ENCODE peak calls at places on chromosome 1, in six cellular contexts. H, O, Z, E, G and I are unnamed samples.

GRCh38 chr1:161994153-161994814 is 29.4 kb downstream of the OLFML2B start:
- DNase-seq in H (no peak), O (no peak), Z (peak; percentile 62), E (no peak), G (no peak), I (no peak)

GRCh38 chr1:151881479-151881878 is 27.8 kb downstream of the THEM4 start:
- DNase-seq in H (no peak), O (no peak), Z (no peak), E (no peak), G (no peak), I (no peak)

GRCh38 chr1:105793541-105794146 is 1262.8 kb upstream of the PRMT6 start:
- DNase-seq in H (no peak), O (peak; percentile 48), Z (no peak), E (peak; percentile 37), G (peak; percentile 74), I (no peak)

GRCh38 chr1:161092621-161093028 is 3.3 kb upstream of the NECTIN4 start:
- DNase-seq in H (no peak), O (no peak), Z (no peak), E (peak; percentile 62), G (no peak), I (peak; percentile 76)

GRCh38 chr1:7350804-7351203 is 420.3 kb upstream of the VAMP3 start:
- DNase-seq in H (no peak), O (no peak), Z (no peak), E (no peak), G (no peak), I (no peak)

GRCh38 chr1:192639607-192640368 is 3.8 kb downstream of the RGS13 start:
- DNase-seq in H (peak; percentile 10), O (no peak), Z (no peak), E (no peak), G (no peak), I (no peak)

GRCh38 chr1:233431753-233432403 is 104.4 kb downstream of the MAP3K21 start:
- DNase-seq in H (no peak), O (no peak), Z (no peak), E (no peak), G (no peak), I (no peak)

GRCh38 chr1:202297291-202297690 is 44.4 kb downstream of the UBE2T start:
- DNase-seq in H (no peak), O (no peak), Z (no peak), E (no peak), G (no peak), I (no peak)

GRCh38 chr1:230194525-230194924 is 127.5 kb downstream of the GALNT2 start:
- DNase-seq in H (no peak), O (no peak), Z (no peak), E (no peak), G (no peak), I (no peak)

GRCh38 chr1:206545351-206545750 is 38.0 kb downstream of the RASSF5 start:
- DNase-seq in H (no peak), O (no peak), Z (no peak), E (no peak), G (no peak), I (no peak)

GRCh38 chr1:2267051-2267830 is 39.1 kb downstream of the SKI start:
- DNase-seq in H (no peak), O (no peak), Z (no peak), E (no peak), G (no peak), I (no peak)

GRCh38 chr1:186782791-186783190 is 46.0 kb upstream of the PLA2G4A start:
- DNase-seq in H (no peak), O (no peak), Z (no peak), E (no peak), G (no peak), I (no peak)

GRCh38 chr1:244269169-244269568 is 182.5 kb downstream of the ADSS2 start:
- DNase-seq in H (no peak), O (no peak), Z (no peak), E (no peak), G (no peak), I (no peak)

GRCh38 chr1:30386145-30386926 is 337.0 kb downstream of the MATN1 start:
- DNase-seq in H (no peak), O (no peak), Z (no peak), E (no peak), G (no peak), I (peak; percentile 48)

GRCh38 chr1:53498555-53499142 is 39.5 kb downstream of the DMRTB1 start:
- DNase-seq in H (no peak), O (no peak), Z (no peak), E (no peak), G (no peak), I (no peak)

GRCh38 chr1:93448292-93448982 is 519 bp downstream of the FNBP1L start:
- DNase-seq in H (no peak), O (peak; percentile 67), Z (no peak), E (peak; percentile 28), G (peak; percentile 76), I (peak; percentile 68)

GRCh38 chr1:3403388-3404179 is 50.9 kb upstream of the ARHGEF16 start:
- DNase-seq in H (no peak), O (no peak), Z (no peak), E (no peak), G (peak; percentile 71), I (no peak)

GRCh38 chr1:207691814-207692213 is 46.9 kb downstream of the CR1L start:
- DNase-seq in H (no peak), O (no peak), Z (no peak), E (no peak), G (no peak), I (no peak)

GRCh38 chr1:163467291-163467690 is 145.5 kb downstream of the NUF2 start:
- DNase-seq in H (no peak), O (no peak), Z (no peak), E (no peak), G (no peak), I (no peak)

GRCh38 chr1:39026947-39027507 is 877 bp downstream of the NDUFS5 start:
- DNase-seq in H (no peak), O (no peak), Z (no peak), E (peak; percentile 30), G (no peak), I (no peak)

GRCh38 chr1:207863893-207864535 is 46.9 kb downstream of the CD34 start:
- DNase-seq in H (no peak), O (no peak), Z (no peak), E (peak; percentile 42), G (no peak), I (peak; percentile 71)

GRCh38 chr1:9061252-9061948 is 8.0 kb downstream of the SLC2A5 start:
- DNase-seq in H (no peak), O (no peak), Z (no peak), E (no peak), G (no peak), I (no peak)

GRCh38 chr1:84103197-84103992 is 40.7 kb upstream of the PRKACB start:
- DNase-seq in H (peak; percentile 64), O (no peak), Z (peak; percentile 23), E (no peak), G (peak; percentile 17), I (no peak)

GRCh38 chr1:21436488-21437340 is 3.2 kb upstream of the NBPF3 start:
- DNase-seq in H (no peak), O (no peak), Z (no peak), E (no peak), G (peak; percentile 70), I (no peak)

GRCh38 chr1:50038235-50038809 is 14.6 kb upstream of the AGBL4 start:
- DNase-seq in H (no peak), O (no peak), Z (no peak), E (no peak), G (no peak), I (no peak)

GRCh38 chr1:74496699-74497098 is 15.7 kb downstream of the LRRC53 start:
- DNase-seq in H (no peak), O (no peak), Z (no peak), E (no peak), G (no peak), I (no peak)

GRCh38 chr1:65001238-65001792 is 35.0 kb upstream of the JAK1 start:
- DNase-seq in H (no peak), O (no peak), Z (peak; percentile 86), E (peak; percentile 88), G (no peak), I (peak; percentile 90)

GRCh38 chr1:32335951-32336867 is at the start of gene MARCKSL1:
- DNase-seq in H (no peak), O (peak; percentile 88), Z (peak; percentile 68), E (peak; percentile 89), G (peak; percentile 80), I (peak; percentile 94)

GRCh38 chr1:46512135-46512791 is 22.6 kb downstream of the DMBX1 start:
- DNase-seq in H (no peak), O (no peak), Z (no peak), E (no peak), G (no peak), I (no peak)

GRCh38 chr1:112954945-112955677 is 885 bp downstream of the SLC16A1 start:
- DNase-seq in H (no peak), O (peak; percentile 36), Z (peak; percentile 45), E (peak; percentile 78), G (peak; percentile 48), I (peak; percentile 83)

GRCh38 chr1:179310271-179310670 is 16.7 kb downstream of the SOAT1 start:
- DNase-seq in H (peak; percentile 44), O (no peak), Z (no peak), E (no peak), G (no peak), I (no peak)

GRCh38 chr1:44318097-44319088 is 36.7 kb downstream of the ERI3 start:
- DNase-seq in H (peak; percentile 7), O (no peak), Z (no peak), E (peak; percentile 62), G (peak; percentile 62), I (peak; percentile 70)

GRCh38 chr1:35795295-35795694 is 12.5 kb upstream of the AGO4 start:
- DNase-seq in H (no peak), O (no peak), Z (no peak), E (no peak), G (no peak), I (no peak)

GRCh38 chr1:212820969-212821368 is 26.5 kb downstream of the SPATA45 start:
- DNase-seq in H (no peak), O (no peak), Z (no peak), E (no peak), G (no peak), I (no peak)

GRCh38 chr1:227938911-227939790 is 8.6 kb downstream of the WNT9A start:
- DNase-seq in H (no peak), O (no peak), Z (peak; percentile 17), E (no peak), G (no peak), I (peak; percentile 58)

GRCh38 chr1:88983791-88984552 is 8.5 kb downstream of the KYAT3 start:
- DNase-seq in H (no peak), O (no peak), Z (no peak), E (peak; percentile 48), G (peak; percentile 63), I (peak; percentile 72)

GRCh38 chr1:51644533-51645197 is 27.8 kb downstream of the OSBPL9 start:
- DNase-seq in H (no peak), O (no peak), Z (peak; percentile 60), E (no peak), G (no peak), I (no peak)

GRCh38 chr1:41913025-41913424 is 5.7 kb downstream of the HIVEP3 start:
- DNase-seq in H (no peak), O (no peak), Z (no peak), E (no peak), G (peak; percentile 72), I (no peak)